ENCODE peak calls at places on chromosomes 6 and 20, in five cellular contexts. One of them, this sample, is unnamed.

GRCh38 chr20:17848649-17849048 is 119.9 kb downstream of the SNX5 start:
- DNase-seq in astrocyte of the spinal cord: no peak
- DNase-seq in fibroblast of mammary gland: no peak
- DNase-seq in esophagus muscularis mucosa: no peak
- DNase-seq in sigmoid colon: no peak
- DNase-seq in this sample: no peak

GRCh38 chr20:2956480-2956879 is 83.2 kb downstream of the PTPRA start:
- DNase-seq in astrocyte of the spinal cord: no peak
- DNase-seq in fibroblast of mammary gland: no peak
- DNase-seq in esophagus muscularis mucosa: no peak
- DNase-seq in sigmoid colon: no peak
- DNase-seq in this sample: no peak

GRCh38 chr20:25480797-25481196 is 73.3 kb downstream of the GINS1 start:
- DNase-seq in astrocyte of the spinal cord: no peak
- DNase-seq in fibroblast of mammary gland: no peak
- DNase-seq in esophagus muscularis mucosa: no peak
- DNase-seq in sigmoid colon: no peak
- DNase-seq in this sample: no peak

GRCh38 chr6:144195671-144196070 is 45.4 kb downstream of the STX11 start:
- DNase-seq in astrocyte of the spinal cord: peak
- DNase-seq in fibroblast of mammary gland: no peak
- DNase-seq in esophagus muscularis mucosa: no peak
- DNase-seq in sigmoid colon: no peak
- DNase-seq in this sample: no peak

GRCh38 chr20:43244647-43245046 is 54.9 kb upstream of the PTPRT start:
- DNase-seq in astrocyte of the spinal cord: no peak
- DNase-seq in fibroblast of mammary gland: no peak
- DNase-seq in esophagus muscularis mucosa: no peak
- DNase-seq in sigmoid colon: no peak
- DNase-seq in this sample: no peak

GRCh38 chr20:57335392-57335791 is 5.8 kb downstream of the SPO11 start:
- DNase-seq in astrocyte of the spinal cord: peak
- DNase-seq in fibroblast of mammary gland: no peak
- DNase-seq in esophagus muscularis mucosa: no peak
- DNase-seq in sigmoid colon: no peak
- DNase-seq in this sample: no peak

GRCh38 chr20:51426879-51427624 is 115.5 kb downstream of the NFATC2 start:
- DNase-seq in astrocyte of the spinal cord: no peak
- DNase-seq in fibroblast of mammary gland: no peak
- DNase-seq in esophagus muscularis mucosa: no peak
- DNase-seq in sigmoid colon: no peak
- DNase-seq in this sample: no peak

GRCh38 chr20:48706116-48706656 is 121.6 kb downstream of the PREX1 start:
- DNase-seq in astrocyte of the spinal cord: no peak
- DNase-seq in fibroblast of mammary gland: peak
- DNase-seq in esophagus muscularis mucosa: no peak
- DNase-seq in sigmoid colon: peak
- DNase-seq in this sample: no peak

GRCh38 chr20:57435498-57436222 is 44.5 kb downstream of the RBM38 start:
- DNase-seq in astrocyte of the spinal cord: peak
- DNase-seq in fibroblast of mammary gland: no peak
- DNase-seq in esophagus muscularis mucosa: no peak
- DNase-seq in sigmoid colon: peak
- DNase-seq in this sample: no peak

GRCh38 chr6:36897629-36898028 is 11.9 kb downstream of the C6orf89 start:
- DNase-seq in astrocyte of the spinal cord: peak
- DNase-seq in fibroblast of mammary gland: no peak
- DNase-seq in esophagus muscularis mucosa: no peak
- DNase-seq in sigmoid colon: no peak
- DNase-seq in this sample: no peak

GRCh38 chr20:51400051-51400926 is 142.2 kb downstream of the NFATC2 start:
- DNase-seq in astrocyte of the spinal cord: no peak
- DNase-seq in fibroblast of mammary gland: no peak
- DNase-seq in esophagus muscularis mucosa: no peak
- DNase-seq in sigmoid colon: no peak
- DNase-seq in this sample: no peak

GRCh38 chr6:42550277-42550676 is 13.6 kb upstream of the UBR2 start:
- DNase-seq in astrocyte of the spinal cord: no peak
- DNase-seq in fibroblast of mammary gland: no peak
- DNase-seq in esophagus muscularis mucosa: no peak
- DNase-seq in sigmoid colon: no peak
- DNase-seq in this sample: no peak

GRCh38 chr6:89640804-89641203 is 2.3 kb upstream of the LYRM2 start:
- DNase-seq in astrocyte of the spinal cord: peak
- DNase-seq in fibroblast of mammary gland: peak
- DNase-seq in esophagus muscularis mucosa: no peak
- DNase-seq in sigmoid colon: no peak
- DNase-seq in this sample: no peak

GRCh38 chr6:32271427-32271826 is 47.6 kb upstream of the NOTCH4 start:
- DNase-seq in astrocyte of the spinal cord: no peak
- DNase-seq in fibroblast of mammary gland: no peak
- DNase-seq in esophagus muscularis mucosa: no peak
- DNase-seq in sigmoid colon: no peak
- DNase-seq in this sample: no peak

GRCh38 chr6:14118444-14118843 is 872 bp downstream of the CD83 start:
- DNase-seq in astrocyte of the spinal cord: no peak
- DNase-seq in fibroblast of mammary gland: no peak
- DNase-seq in esophagus muscularis mucosa: no peak
- DNase-seq in sigmoid colon: no peak
- DNase-seq in this sample: no peak

GRCh38 chr6:4336778-4337442 is 201.5 kb upstream of the ECI2 start:
- DNase-seq in astrocyte of the spinal cord: no peak
- DNase-seq in fibroblast of mammary gland: no peak
- DNase-seq in esophagus muscularis mucosa: peak
- DNase-seq in sigmoid colon: peak
- DNase-seq in this sample: no peak

GRCh38 chr6:111057074-111057752 is 30.1 kb upstream of the SLC16A10 start:
- DNase-seq in astrocyte of the spinal cord: peak
- DNase-seq in fibroblast of mammary gland: peak
- DNase-seq in esophagus muscularis mucosa: no peak
- DNase-seq in sigmoid colon: no peak
- DNase-seq in this sample: no peak

GRCh38 chr20:25251558-25251957 is 3.7 kb downstream of the PYGB start:
- DNase-seq in astrocyte of the spinal cord: no peak
- DNase-seq in fibroblast of mammary gland: no peak
- DNase-seq in esophagus muscularis mucosa: no peak
- DNase-seq in sigmoid colon: no peak
- DNase-seq in this sample: no peak

GRCh38 chr6:129643968-129644367 is 66.0 kb downstream of the ARHGAP18 start:
- DNase-seq in astrocyte of the spinal cord: no peak
- DNase-seq in fibroblast of mammary gland: no peak
- DNase-seq in esophagus muscularis mucosa: no peak
- DNase-seq in sigmoid colon: no peak
- DNase-seq in this sample: no peak

GRCh38 chr6:151071295-151071694 is 168.5 kb upstream of the AKAP12 start:
- DNase-seq in astrocyte of the spinal cord: peak
- DNase-seq in fibroblast of mammary gland: peak
- DNase-seq in esophagus muscularis mucosa: peak
- DNase-seq in sigmoid colon: peak
- DNase-seq in this sample: no peak

GRCh38 chr6:163600781-163601180 is 186.3 kb downstream of the QKI start:
- DNase-seq in astrocyte of the spinal cord: no peak
- DNase-seq in fibroblast of mammary gland: no peak
- DNase-seq in esophagus muscularis mucosa: peak
- DNase-seq in sigmoid colon: no peak
- DNase-seq in this sample: no peak

GRCh38 chr6:153210083-153210482 is 79.0 kb upstream of the RGS17 start:
- DNase-seq in astrocyte of the spinal cord: peak
- DNase-seq in fibroblast of mammary gland: peak
- DNase-seq in esophagus muscularis mucosa: no peak
- DNase-seq in sigmoid colon: no peak
- DNase-seq in this sample: no peak

GRCh38 chr6:119121367-119121766 is 42.9 kb upstream of the FAM184A start:
- DNase-seq in astrocyte of the spinal cord: no peak
- DNase-seq in fibroblast of mammary gland: no peak
- DNase-seq in esophagus muscularis mucosa: no peak
- DNase-seq in sigmoid colon: no peak
- DNase-seq in this sample: no peak

GRCh38 chr6:75609639-75610590 is 8.2 kb downstream of the SENP6 start:
- DNase-seq in astrocyte of the spinal cord: peak
- DNase-seq in fibroblast of mammary gland: peak
- DNase-seq in esophagus muscularis mucosa: no peak
- DNase-seq in sigmoid colon: no peak
- DNase-seq in this sample: no peak

GRCh38 chr6:166419268-166419667 is 36.5 kb upstream of the MPC1 start:
- DNase-seq in astrocyte of the spinal cord: peak
- DNase-seq in fibroblast of mammary gland: peak
- DNase-seq in esophagus muscularis mucosa: no peak
- DNase-seq in sigmoid colon: no peak
- DNase-seq in this sample: no peak

GRCh38 chr6:33911488-33911887 is 107.7 kb upstream of the MLN start:
- DNase-seq in astrocyte of the spinal cord: no peak
- DNase-seq in fibroblast of mammary gland: no peak
- DNase-seq in esophagus muscularis mucosa: no peak
- DNase-seq in sigmoid colon: no peak
- DNase-seq in this sample: no peak

GRCh38 chr6:134455319-134455718 is 137.4 kb upstream of the SGK1 start:
- DNase-seq in astrocyte of the spinal cord: no peak
- DNase-seq in fibroblast of mammary gland: no peak
- DNase-seq in esophagus muscularis mucosa: no peak
- DNase-seq in sigmoid colon: no peak
- DNase-seq in this sample: no peak

GRCh38 chr6:134454794-134455193 is 136.9 kb upstream of the SGK1 start:
- DNase-seq in astrocyte of the spinal cord: no peak
- DNase-seq in fibroblast of mammary gland: no peak
- DNase-seq in esophagus muscularis mucosa: no peak
- DNase-seq in sigmoid colon: no peak
- DNase-seq in this sample: no peak

GRCh38 chr6:134458857-134459657 is 141.1 kb upstream of the SGK1 start:
- DNase-seq in astrocyte of the spinal cord: no peak
- DNase-seq in fibroblast of mammary gland: no peak
- DNase-seq in esophagus muscularis mucosa: no peak
- DNase-seq in sigmoid colon: no peak
- DNase-seq in this sample: no peak

GRCh38 chr6:134456284-134456683 is 138.4 kb upstream of the SGK1 start:
- DNase-seq in astrocyte of the spinal cord: no peak
- DNase-seq in fibroblast of mammary gland: no peak
- DNase-seq in esophagus muscularis mucosa: no peak
- DNase-seq in sigmoid colon: no peak
- DNase-seq in this sample: no peak

DNA sequence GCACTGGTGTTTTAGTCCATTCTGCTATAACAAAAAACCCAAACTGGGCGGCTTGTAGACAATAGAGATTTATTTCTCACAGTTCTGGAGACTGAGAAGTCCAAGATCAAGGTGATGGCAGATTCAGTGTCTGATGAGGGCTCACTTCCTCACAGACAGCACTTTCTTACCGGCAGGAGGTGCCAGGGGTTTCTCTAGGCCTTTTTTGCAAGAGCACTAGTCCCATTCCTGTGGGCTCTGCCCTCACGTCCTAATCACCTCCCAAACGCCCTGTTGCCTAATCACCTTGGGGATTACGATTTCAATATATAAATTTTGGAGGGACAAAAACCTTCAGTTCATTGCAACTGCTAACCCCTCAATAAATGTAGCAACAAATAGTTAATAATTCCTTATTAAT is 140.0 kb upstream of the SGK1 start:
- DNase-seq in astrocyte of the spinal cord: no peak
- DNase-seq in fibroblast of mammary gland: no peak
- DNase-seq in esophagus muscularis mucosa: no peak
- DNase-seq in sigmoid colon: no peak
- DNase-seq in this sample: no peak
- TF ChIP-seq CTCF in astrocyte of the spinal cord: no peak
- TF ChIP-seq CTCF in fibroblast of mammary gland: peak
- TF ChIP-seq CTCF in esophagus muscularis mucosa: no peak
- TF ChIP-seq CTCF in sigmoid colon: no peak
- TF ChIP-seq CTCF in this sample: no peak

DNA sequence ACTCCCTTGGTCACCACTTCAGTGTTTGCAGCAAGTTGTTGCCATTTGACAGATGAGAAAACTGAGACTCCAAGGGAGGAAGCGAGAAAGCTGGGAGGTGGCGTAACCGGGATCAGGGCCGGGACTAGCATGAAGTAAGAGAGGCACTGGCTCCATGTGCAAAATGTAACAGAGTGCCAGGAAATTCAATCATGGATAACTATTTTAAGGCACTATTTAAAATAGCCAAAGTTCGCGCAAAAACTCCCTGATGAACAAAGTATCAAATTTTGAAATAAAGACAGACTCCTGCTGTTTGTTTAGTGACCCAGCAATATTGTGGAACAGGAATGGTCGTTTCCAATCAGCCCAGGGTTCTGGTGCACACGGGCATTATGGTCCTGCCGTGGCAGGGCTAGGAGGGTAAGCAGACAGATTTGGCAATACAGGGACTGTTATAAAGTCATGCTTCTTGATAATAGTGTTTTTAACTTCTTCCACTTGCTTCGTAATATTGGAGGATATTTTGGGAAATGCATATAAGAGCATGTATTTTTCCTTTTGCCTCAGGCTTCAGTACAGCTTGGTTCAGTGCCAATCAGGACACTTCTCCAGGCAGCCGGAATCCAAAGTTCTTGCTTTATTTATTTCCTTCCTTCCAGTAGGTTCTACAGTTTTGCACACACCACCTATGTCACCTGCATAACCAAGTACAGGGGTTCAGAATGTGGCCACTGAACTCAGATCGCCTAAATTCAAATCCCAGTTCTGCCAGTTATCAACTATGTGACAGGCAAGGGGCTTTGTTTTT is 141.6 kb downstream of the EYA2 start:
- DNase-seq in astrocyte of the spinal cord: no peak
- DNase-seq in fibroblast of mammary gland: no peak
- DNase-seq in esophagus muscularis mucosa: no peak
- DNase-seq in sigmoid colon: no peak
- DNase-seq in this sample: no peak
- TF ChIP-seq CTCF in astrocyte of the spinal cord: no peak
- TF ChIP-seq CTCF in fibroblast of mammary gland: no peak
- TF ChIP-seq CTCF in esophagus muscularis mucosa: no peak
- TF ChIP-seq CTCF in sigmoid colon: no peak
- TF ChIP-seq CTCF in this sample: no peak

GRCh38 chr20:38256021-38256420 is 4.5 kb downstream of the KIAA1755 start:
- DNase-seq in astrocyte of the spinal cord: peak
- DNase-seq in fibroblast of mammary gland: no peak
- DNase-seq in esophagus muscularis mucosa: no peak
- DNase-seq in sigmoid colon: no peak
- DNase-seq in this sample: no peak
- TF ChIP-seq CTCF in astrocyte of the spinal cord: no peak
- TF ChIP-seq CTCF in fibroblast of mammary gland: no peak
- TF ChIP-seq CTCF in esophagus muscularis mucosa: no peak
- TF ChIP-seq CTCF in sigmoid colon: no peak
- TF ChIP-seq CTCF in this sample: no peak

GRCh38 chr20:44572551-44573500 is 9.6 kb upstream of the PKIG start:
- DNase-seq in astrocyte of the spinal cord: peak
- DNase-seq in fibroblast of mammary gland: peak
- DNase-seq in esophagus muscularis mucosa: no peak
- DNase-seq in sigmoid colon: peak
- DNase-seq in this sample: no peak

GRCh38 chr20:44573501-44573869 is 8.9 kb upstream of the PKIG start:
- DNase-seq in astrocyte of the spinal cord: no peak
- DNase-seq in fibroblast of mammary gland: no peak
- DNase-seq in esophagus muscularis mucosa: no peak
- DNase-seq in sigmoid colon: no peak
- DNase-seq in this sample: no peak

GRCh38 chr20:44574372-44574771 is 8.0 kb upstream of the PKIG start:
- DNase-seq in astrocyte of the spinal cord: no peak
- DNase-seq in fibroblast of mammary gland: no peak
- DNase-seq in esophagus muscularis mucosa: no peak
- DNase-seq in sigmoid colon: no peak
- DNase-seq in this sample: no peak

GRCh38 chr20:44579313-44580090 is 2.9 kb upstream of the PKIG start:
- DNase-seq in astrocyte of the spinal cord: no peak
- DNase-seq in fibroblast of mammary gland: no peak
- DNase-seq in esophagus muscularis mucosa: no peak
- DNase-seq in sigmoid colon: no peak
- DNase-seq in this sample: no peak

GRCh38 chr20:44576297-44576696 is 6.1 kb upstream of the PKIG start:
- DNase-seq in astrocyte of the spinal cord: peak
- DNase-seq in fibroblast of mammary gland: peak
- DNase-seq in esophagus muscularis mucosa: no peak
- DNase-seq in sigmoid colon: no peak
- DNase-seq in this sample: no peak
- TF ChIP-seq CTCF in astrocyte of the spinal cord: peak
- TF ChIP-seq CTCF in fibroblast of mammary gland: peak
- TF ChIP-seq CTCF in esophagus muscularis mucosa: peak
- TF ChIP-seq CTCF in sigmoid colon: no peak
- TF ChIP-seq CTCF in this sample: peak

This sample was measured in osteocyte.